ENCODE peak calls at places on chromosomes 5 and 9, in four cellular contexts. Y is stimulated activated effector memory CD8-positive, alpha-beta T cell treated with anti-CD3 and anti-CD28 coated beads, Interleukin-12 subunit alpha, Interleukin-12 subunit beta, amount 100 ng/mL, for 72 hours; G is Daoy; P is non-pigmented ciliary epithelial cell. R is an unnamed sample.

GRCh38 chr5:5005351-5005750 is 134.8 kb upstream of the ADAMTS16 start:
- DNase-seq in P (no peak), Y (no peak), G (no peak), R (no peak)

GRCh38 chr9:3441197-3441816 is 84.5 kb downstream of the RFX3 start:
- DNase-seq in G (peak), Y (no peak), P (peak), R (no peak)

GRCh38 chr9:137451976-137452760 is 7.0 kb downstream of the NSMF start:
- DNase-seq in Y (no peak), G (no peak), P (no peak), R (peak)

GRCh38 chr5:72064801-72065570 is 42.3 kb upstream of the MAP1B start:
- DNase-seq in P (no peak), G (no peak), Y (no peak), R (no peak)

GRCh38 chr9:123513554-123513953 is 157.6 kb downstream of the CRB2 start:
- DNase-seq in P (no peak), Y (no peak), G (no peak), R (no peak)

GRCh38 chr9:7097785-7098420 is 340.1 kb downstream of the KDM4C start:
- DNase-seq in P (no peak), G (no peak), Y (no peak), R (no peak)

GRCh38 chr9:112007575-112008240 is 111.1 kb downstream of the UGCG start:
- DNase-seq in Y (no peak), P (peak), G (no peak), R (no peak)

GRCh38 chr5:61322738-61323429 is 9.2 kb upstream of the ZSWIM6 start:
- DNase-seq in Y (no peak), G (peak), P (no peak), R (no peak)

GRCh38 chr5:58064799-58065198 is 395.1 kb downstream of the PLK2 start:
- DNase-seq in G (peak), Y (no peak), P (no peak), R (no peak)

GRCh38 chr9:108994695-108995094 is 18.6 kb downstream of the CTNNAL1 start:
- DNase-seq in Y (no peak), G (no peak), P (no peak), R (no peak)

GRCh38 chr9:127539259-127539981 is 72.7 kb upstream of the STXBP1 start:
- DNase-seq in P (no peak), G (no peak), Y (no peak), R (no peak)

GRCh38 chr5:152511531-152512132 is 106.6 kb upstream of the NMUR2 start:
- DNase-seq in G (no peak), Y (no peak), P (no peak), R (no peak)

GRCh38 chr9:128372188-128372641 is 1.0 kb downstream of the URM1 start:
- DNase-seq in P (no peak), G (peak), Y (no peak), R (no peak)

GRCh38 chr9:70484232-70485130 is 70.0 kb upstream of the KLF9 start:
- DNase-seq in G (peak), P (no peak), Y (no peak), R (no peak)

GRCh38 chr9:9231946-9232345 is 1380.9 kb downstream of the PTPRD start:
- DNase-seq in G (no peak), P (no peak), Y (no peak), R (no peak)

GRCh38 chr5:131466171-131466766 is 168.8 kb downstream of the RAPGEF6 start:
- DNase-seq in P (peak), Y (no peak), G (peak), R (no peak)

R was measured in activated B cell treated with CpG ODN at 0.5 μM for 24 hours.